ENCODE peak calls at places on chromosomes 12 and 14, in eight cellular contexts. O, X, R, W, C, P, F and J are unnamed samples.

GRCh38 chr12:88952543-88952942 is 372.3 kb upstream of the KITLG start:
- DNase-seq in O (no peak), X (no peak), R (no peak), W (no peak), C (peak), P (no peak), F (no peak), J (no peak)

GRCh38 chr14:99079061-99079727 is 192.8 kb downstream of the BCL11B start:
- DNase-seq in O (no peak), X (no peak), R (no peak), W (no peak), C (no peak), P (no peak), F (no peak), J (no peak)

GRCh38 chr14:74882103-74882920 is 596 bp downstream of the DLST start:
- DNase-seq in O (no peak), X (no peak), R (no peak), W (peak), C (peak), P (peak), F (peak), J (peak)

GRCh38 chr12:68428211-68428610 is 96.0 kb upstream of the MDM1 start:
- DNase-seq in O (no peak), X (no peak), R (no peak), W (no peak), C (no peak), P (no peak), F (no peak), J (no peak)

GRCh38 chr14:104252256-104253215 is 114.1 kb downstream of the KIF26A start:
- DNase-seq in O (no peak), X (no peak), R (no peak), W (no peak), C (no peak), P (no peak), F (no peak), J (no peak)

GRCh38 chr14:91008759-91009409 is 51.6 kb downstream of the RPS6KA5 start:
- DNase-seq in O (no peak), X (no peak), R (no peak), W (no peak), C (no peak), P (no peak), F (no peak), J (no peak)

GRCh38 chr12:106113042-106113441 is 25.7 kb downstream of the NUAK1 start:
- DNase-seq in O (no peak), X (no peak), R (peak), W (no peak), C (no peak), P (no peak), F (peak), J (no peak)

GRCh38 chr14:56891226-56891625 is 80.9 kb upstream of the OTX2 start:
- DNase-seq in O (no peak), X (no peak), R (no peak), W (no peak), C (no peak), P (no peak), F (no peak), J (no peak)